ENCODE peak calls at places on chromosome 5, in nine cellular contexts. V, K, C, H, T, E, R, U and F are unnamed samples.

GRCh38 chr5:32805966-32806626 is 95.0 kb downstream of the NPR3 start:
- DNase-seq in V (no peak), K (no peak), C (no peak), H (peak; percentile 70), T (peak; percentile 93), E (no peak), R (no peak), U (no peak), F (no peak)

GRCh38 chr5:172007795-172008465 is 1.5 kb upstream of the FBXW11 start:
- DNase-seq in V (no peak), K (no peak), C (no peak), H (peak; percentile 92), T (peak; percentile 23), E (no peak), R (no peak), U (no peak), F (no peak)

GRCh38 chr5:96904054-96904931 is 28.0 kb downstream of the ERAP2 start:
- DNase-seq in V (no peak), K (no peak), C (no peak), H (no peak), T (peak; percentile 36), E (no peak), R (no peak), U (no peak), F (no peak)

GRCh38 chr5:143431789-143432188 is 28.3 kb upstream of the NR3C1 start:
- DNase-seq in V (no peak), K (no peak), C (no peak), H (no peak), T (no peak), E (no peak), R (no peak), U (no peak), F (no peak)

GRCh38 chr5:172772112-172772906 is 1.3 kb upstream of the DUSP1 start:
- DNase-seq in V (peak; percentile 93), K (peak; percentile 93), C (peak; percentile 90), H (peak; percentile 94), T (peak; percentile 97), E (peak; percentile 85), R (peak; percentile 83), U (peak; percentile 93), F (peak; percentile 90)

GRCh38 chr5:37710965-37711364 is 128.9 kb downstream of the GDNF start:
- DNase-seq in V (no peak), K (no peak), C (no peak), H (peak; percentile 14), T (peak; percentile 31), E (no peak), R (no peak), U (no peak), F (no peak)

GRCh38 chr5:52727001-52727400 is 60.7 kb upstream of the ITGA1 start:
- DNase-seq in V (no peak), K (no peak), C (no peak), H (no peak), T (no peak), E (no peak), R (no peak), U (no peak), F (no peak)

GRCh38 chr5:141883948-141884318 is 5.7 kb upstream of the PCDH1 start:
- DNase-seq in V (no peak), K (no peak), C (peak; percentile 36), H (no peak), T (no peak), E (no peak), R (no peak), U (no peak), F (no peak)

GRCh38 chr5:13909271-13909670 is 35.2 kb downstream of the DNAH5 start:
- DNase-seq in V (no peak), K (no peak), C (no peak), H (no peak), T (no peak), E (no peak), R (no peak), U (no peak), F (no peak)

GRCh38 chr5:99621772-99622681 is 693.2 kb upstream of the CHD1 start:
- DNase-seq in V (no peak), K (no peak), C (no peak), H (no peak), T (no peak), E (no peak), R (no peak), U (no peak), F (no peak)

GRCh38 chr5:39517800-39518199 is 93.0 kb upstream of the DAB2 start:
- DNase-seq in V (no peak), K (no peak), C (no peak), H (peak; percentile 98), T (peak; percentile 70), E (no peak), R (no peak), U (no peak), F (no peak)

GRCh38 chr5:31329722-31330121 is 136.2 kb downstream of the CDH6 start:
- DNase-seq in V (no peak), K (no peak), C (no peak), H (no peak), T (no peak), E (no peak), R (no peak), U (no peak), F (no peak)
- TF ChIP-seq CTCF in V (no peak), K (no peak), C (no peak), H (no peak), T (no peak), E (no peak), R (no peak), U (no peak), F (no peak)

DNA sequence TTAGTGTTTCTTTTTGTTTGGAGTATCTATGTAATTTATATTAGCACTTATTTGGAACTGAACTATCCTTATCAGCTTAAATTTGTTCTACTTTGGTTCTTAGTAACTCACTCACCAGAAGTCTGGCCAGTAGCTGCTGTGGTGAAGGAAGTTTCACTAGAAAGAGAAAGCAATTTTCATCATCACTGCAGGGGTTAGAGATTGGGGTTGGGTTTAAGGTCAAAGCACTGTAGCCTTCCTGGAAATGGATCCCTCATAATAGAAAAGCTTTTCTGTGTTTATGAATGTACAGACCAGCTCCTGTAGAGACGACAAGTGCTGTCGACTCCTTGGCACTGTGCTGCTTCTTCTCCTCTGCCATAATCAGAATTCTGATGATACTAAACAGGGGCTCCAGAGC is 22.2 kb downstream of the MROH2B start:
- DNase-seq in V (no peak), K (no peak), C (no peak), H (no peak), T (no peak), E (no peak), R (no peak), U (no peak), F (no peak)
- H3K4me1 ChIP-seq in V (no peaks in the 10 kb centered on the region), K (no peaks in the 10 kb centered on the region), C (no peaks in the 10 kb centered on the region), H (no peaks in the 10 kb centered on the region), T (no peaks in the 10 kb centered on the region), E (no peaks in the 10 kb centered on the region), R (no peaks in the 10 kb centered on the region), U (no peaks in the 10 kb centered on the region), F (no peaks in the 10 kb centered on the region)

GRCh38 chr5:58459860-58460726 is at the start of gene PLK2:
- DNase-seq in V (peak; percentile 96), K (peak; percentile 95), C (peak; percentile 93), H (peak; percentile 83), T (peak; percentile 95), E (peak; percentile 63), R (peak; percentile 95), U (peak; percentile 88), F (peak; percentile 66)

GRCh38 chr5:58460727-58461286 is 921 bp upstream of the PLK2 start:
- DNase-seq in V (peak; percentile 95), K (peak; percentile 89), C (peak; percentile 83), H (peak; percentile 64), T (peak; percentile 86), E (peak; percentile 77), R (peak; percentile 93), U (peak; percentile 84), F (peak; percentile 95)

GRCh38 chr5:58458851-58459275 is 1.0 kb downstream of the PLK2 start:
- DNase-seq in V (no peak), K (no peak), C (peak; percentile 2), H (peak; percentile 55), T (peak; percentile 22), E (no peak), R (no peak), U (no peak), F (no peak)

GRCh38 chr5:58457040-58457439 is 2.8 kb downstream of the PLK2 start:
- DNase-seq in V (no peak), K (no peak), C (no peak), H (no peak), T (no peak), E (no peak), R (no peak), U (no peak), F (no peak)

DNA sequence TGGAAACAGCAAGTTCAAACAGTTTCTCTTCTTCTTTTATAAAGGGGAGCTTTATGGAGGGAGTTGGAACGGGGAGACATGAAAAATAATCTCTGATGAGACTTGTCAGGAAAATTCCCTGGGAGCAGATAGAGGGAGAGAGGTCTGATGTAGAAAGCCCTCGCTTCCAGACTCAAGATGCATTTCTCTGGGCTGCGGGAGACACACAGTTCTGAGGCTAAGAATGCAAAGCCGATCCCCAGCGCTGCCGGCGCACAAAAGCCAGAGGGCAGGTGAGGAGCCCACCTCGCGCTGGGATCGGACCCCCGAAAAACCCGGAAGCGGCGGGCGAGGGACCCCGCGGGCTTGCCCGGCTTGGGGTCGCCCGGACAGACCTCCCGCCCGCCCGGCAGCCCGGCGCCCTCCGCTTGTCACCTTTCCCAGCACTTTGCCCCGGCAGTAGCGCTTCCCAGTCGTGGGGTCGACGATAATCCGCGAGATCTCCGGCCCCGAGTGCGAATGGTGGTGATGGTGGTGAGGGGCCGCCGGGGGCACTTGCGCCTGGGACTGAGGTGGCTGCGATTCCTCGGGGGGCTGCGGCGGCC is 518 bp downstream of the PLK2 start:
- DNase-seq in V (peak; percentile 51), K (peak; percentile 24), C (no peak), H (no peak), T (peak; percentile 40), E (no peak), R (no peak), U (peak; percentile 8), F (no peak)
- H3K27ac ChIP-seq in V (peak overlapping the region; percentile 93), K (peak overlapping the region; percentile 95), C (peak overlapping the region; percentile 85), H (peak overlapping the region; percentile 94), T (peak overlapping the region; percentile 91), E (peak overlapping the region; percentile 98), R (peak overlapping the region; percentile 99), U (peak overlapping the region; percentile 91), F (peak overlapping the region; percentile 98)

GRCh38 chr5:5341531-5342292 is 80.8 kb upstream of the ICE1 start:
- DNase-seq in V (no peak), K (no peak), C (no peak), H (peak; percentile 58), T (peak; percentile 36), E (no peak), R (no peak), U (no peak), F (no peak)

GRCh38 chr5:5339257-5339656 is 83.2 kb upstream of the ICE1 start:
- DNase-seq in V (no peak), K (no peak), C (no peak), H (no peak), T (no peak), E (no peak), R (no peak), U (no peak), F (no peak)

GRCh38 chr5:5342784-5343183 is 79.7 kb upstream of the ICE1 start:
- DNase-seq in V (no peak), K (no peak), C (no peak), H (peak; percentile 80), T (peak; percentile 36), E (no peak), R (no peak), U (no peak), F (no peak)

GRCh38 chr5:5343581-5343980 is 78.9 kb upstream of the ICE1 start:
- DNase-seq in V (no peak), K (no peak), C (no peak), H (no peak), T (no peak), E (no peak), R (no peak), U (no peak), F (no peak)

GRCh38 chr5:5340206-5340729 is 82.2 kb upstream of the ICE1 start:
- DNase-seq in V (peak; percentile 50), K (peak; percentile 90), C (peak; percentile 88), H (peak; percentile 95), T (peak; percentile 91), E (peak; percentile 22), R (peak; percentile 55), U (peak; percentile 68), F (no peak)
- TF ChIP-seq CTCF in V (peak; percentile 39), K (peak; percentile 62), C (peak; percentile 77), H (peak; percentile 79), T (peak; percentile 78), E (no peak), R (peak; percentile 40), U (peak; percentile 49), F (no peak)